ENCODE peak calls at places on chromosome 22, in four cellular contexts. Q, M, X and P are unnamed samples.

GRCh38 chr22:40679249-40679963 is at the start of gene MCHR1:
- DNase-seq in X (no peak), Q (peak), M (no peak), P (no peak)

GRCh38 chr22:43995798-43996169 is 28.3 kb upstream of the PARVB start:
- DNase-seq in Q (no peak), M (no peak), X (no peak), P (no peak)

GRCh38 chr22:20887375-20887774 is 28.6 kb downstream of the SNAP29 start:
- DNase-seq in X (no peak), Q (no peak), M (no peak), P (no peak)

GRCh38 chr22:48782817-48783511 is 1044.7 kb downstream of the BRD1 start:
- DNase-seq in Q (no peak), M (no peak), X (peak), P (no peak)

GRCh38 chr22:30806391-30806861 is 111.8 kb downstream of the OSBP2 start:
- DNase-seq in X (no peak), M (no peak), Q (peak), P (no peak)

GRCh38 chr22:48919851-48920589 is 907.7 kb downstream of the BRD1 start:
- DNase-seq in Q (no peak), M (no peak), X (peak), P (no peak)

GRCh38 chr22:50657925-50658324 is 14.7 kb upstream of the SHANK3 start:
- DNase-seq in Q (no peak), X (no peak), M (no peak), P (no peak)

GRCh38 chr22:20020533-20021195 is at the start of gene TANGO2:
- DNase-seq in X (peak), M (peak), Q (peak), P (peak)

GRCh38 chr22:19178065-19178658 is 374 bp downstream of the SLC25A1 start:
- DNase-seq in Q (peak), X (no peak), M (peak), P (no peak)

GRCh38 chr22:44037519-44038370 is 13.6 kb downstream of the PARVB start:
- DNase-seq in M (peak), Q (peak), X (peak), P (no peak)

GRCh38 chr22:33076368-33076767 is 18.2 kb upstream of the SYN3 start:
- DNase-seq in M (peak), X (no peak), Q (peak), P (no peak)

GRCh38 chr22:41038732-41039131 is 53.7 kb upstream of the EP300 start:
- DNase-seq in Q (no peak), M (no peak), X (no peak), P (no peak)

GRCh38 chr22:44309647-44310046 is 3.1 kb downstream of the SHISAL1 start:
- DNase-seq in Q (no peak), M (no peak), X (no peak), P (no peak)

GRCh38 chr22:17601031-17601430 is 27.5 kb downstream of the ATP6V1E1 start:
- DNase-seq in Q (peak), X (no peak), M (peak), P (no peak)

GRCh38 chr22:24091551-24092420 is 80.7 kb downstream of the CABIN1 start:
- DNase-seq in M (no peak), Q (no peak), X (peak), P (no peak)
- H3K27ac ChIP-seq in M (no peak), Q (no peak), X (no peak), P (no peak)

DNA sequence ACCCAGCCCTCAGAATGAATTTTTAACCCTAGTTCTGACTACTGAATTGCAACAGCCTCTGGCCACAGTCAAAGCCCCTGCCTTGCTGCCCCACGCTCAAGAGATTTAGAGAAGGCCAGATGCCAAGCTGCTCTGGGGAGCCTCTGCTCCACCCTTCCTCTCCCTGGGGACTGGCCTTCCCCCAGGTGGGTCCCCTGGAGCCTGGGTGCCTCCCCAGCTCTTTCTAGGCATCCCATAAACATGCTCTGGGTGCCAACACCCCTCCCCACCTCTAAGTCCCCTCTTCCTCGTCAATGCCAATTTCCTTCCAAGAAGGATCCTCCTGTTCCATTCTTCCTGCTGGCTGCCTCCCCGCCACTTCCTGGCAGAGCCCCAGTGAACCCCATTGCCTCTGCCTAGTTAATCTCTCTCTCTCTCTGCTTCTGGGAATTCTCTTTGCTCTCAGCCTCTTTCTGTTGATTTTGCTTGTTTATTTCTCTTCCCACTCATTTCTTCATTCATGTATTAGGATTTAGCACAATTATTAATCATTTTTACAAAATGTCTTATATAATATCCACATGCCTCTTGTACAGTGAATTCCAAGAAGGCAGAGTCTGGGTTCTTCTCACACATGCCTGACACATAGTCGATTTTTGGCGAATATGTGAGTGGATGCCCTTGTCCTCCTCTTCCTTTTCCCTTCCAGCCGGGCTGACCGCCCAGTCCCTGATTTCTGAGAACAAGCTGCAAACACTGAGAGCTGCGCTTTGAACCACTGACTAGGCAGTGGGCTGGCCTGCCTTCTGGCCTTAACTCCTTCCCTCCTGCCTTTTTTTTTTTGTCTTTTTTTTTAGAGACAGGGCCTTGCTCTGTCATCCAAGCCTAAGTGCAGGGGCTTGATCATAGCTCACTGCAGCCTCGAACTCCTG is 17.5 kb downstream of the UQCR10 start:
- DNase-seq in M (no peak), X (no peak), Q (peak), P (peak)
- H3K27ac ChIP-seq in M (no peak), X (peak), Q (no peak), P (no peak)

GRCh38 chr22:42721045-42721434 is 370 bp upstream of the A4GALT start:
- DNase-seq in M (peak), Q (no peak), X (no peak), P (no peak)
- H3K27ac ChIP-seq in M (no peak), Q (no peak), X (peak), P (no peak)

DNA sequence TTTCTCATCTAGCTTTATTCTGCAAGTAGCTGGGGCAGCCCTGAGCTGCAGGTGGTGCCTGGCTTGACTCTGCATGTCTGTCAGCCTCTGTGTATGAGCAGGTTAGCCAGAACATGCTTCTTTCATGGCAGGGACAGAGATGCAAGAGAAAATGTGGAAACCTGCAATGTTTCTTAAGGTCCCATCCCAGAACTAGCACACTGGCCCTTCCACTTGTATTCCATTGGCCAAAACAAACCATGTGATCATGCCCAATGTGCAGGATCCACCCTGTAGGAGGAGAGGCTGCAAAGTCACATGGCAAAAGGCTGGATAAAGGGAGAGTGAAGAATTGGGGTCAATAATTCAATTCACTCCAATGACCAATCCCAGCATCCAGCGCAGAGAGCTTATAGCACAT is 405.5 kb downstream of the MIAT start:
- DNase-seq in X (no peak), M (no peak), Q (no peak), P (no peak)
- H3K27ac ChIP-seq in X (no peak), M (no peak), Q (no peak), P (no peak)

DNA sequence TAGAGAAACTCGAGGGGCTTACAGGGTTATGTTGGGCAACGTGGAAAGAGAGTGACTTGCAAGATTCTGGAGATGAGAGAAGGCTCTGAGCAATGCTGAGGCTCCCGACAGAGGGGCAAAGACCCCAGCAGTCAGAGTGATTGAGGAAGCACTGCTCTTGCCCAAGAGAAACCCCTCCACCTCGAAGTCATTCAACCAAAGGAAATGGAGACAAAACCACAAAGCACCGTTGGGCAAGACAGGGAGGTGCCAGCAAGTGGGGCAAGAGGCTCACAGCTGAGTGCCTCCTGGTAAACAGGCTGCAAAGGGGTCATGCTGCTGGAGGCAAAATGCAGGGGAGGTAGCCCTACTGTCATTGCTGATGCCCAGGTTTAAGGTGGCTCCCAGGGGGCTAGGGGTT is 17.9 kb upstream of the MYH9 start:
- DNase-seq in M (no peak), Q (no peak), X (peak), P (no peak)
- H3K27ac ChIP-seq in M (no peak), Q (no peak), X (no peak), P (no peak)

GRCh38 chr22:22896601-22897000 is 9.0 kb downstream of the IGLL5 start:
- DNase-seq in Q (no peak), M (no peak), X (no peak), P (no peak)

GRCh38 chr22:22894740-22895731 is 7.4 kb downstream of the IGLL5 start:
- DNase-seq in M (no peak), Q (no peak), X (peak), P (no peak)

GRCh38 chr22:22897036-22897435 is 9.4 kb downstream of the IGLL5 start:
- DNase-seq in X (peak), M (no peak), Q (no peak), P (no peak)

GRCh38 chr22:22893891-22894739 is 6.5 kb downstream of the IGLL5 start:
- DNase-seq in Q (no peak), X (peak), M (no peak), P (no peak)

GRCh38 chr22:22895776-22896445 is 8.3 kb downstream of the IGLL5 start:
- DNase-seq in M (no peak), X (peak), Q (no peak), P (no peak)
- H3K27ac ChIP-seq in M (no peak), X (no peak), Q (no peak), P (no peak)

DNA sequence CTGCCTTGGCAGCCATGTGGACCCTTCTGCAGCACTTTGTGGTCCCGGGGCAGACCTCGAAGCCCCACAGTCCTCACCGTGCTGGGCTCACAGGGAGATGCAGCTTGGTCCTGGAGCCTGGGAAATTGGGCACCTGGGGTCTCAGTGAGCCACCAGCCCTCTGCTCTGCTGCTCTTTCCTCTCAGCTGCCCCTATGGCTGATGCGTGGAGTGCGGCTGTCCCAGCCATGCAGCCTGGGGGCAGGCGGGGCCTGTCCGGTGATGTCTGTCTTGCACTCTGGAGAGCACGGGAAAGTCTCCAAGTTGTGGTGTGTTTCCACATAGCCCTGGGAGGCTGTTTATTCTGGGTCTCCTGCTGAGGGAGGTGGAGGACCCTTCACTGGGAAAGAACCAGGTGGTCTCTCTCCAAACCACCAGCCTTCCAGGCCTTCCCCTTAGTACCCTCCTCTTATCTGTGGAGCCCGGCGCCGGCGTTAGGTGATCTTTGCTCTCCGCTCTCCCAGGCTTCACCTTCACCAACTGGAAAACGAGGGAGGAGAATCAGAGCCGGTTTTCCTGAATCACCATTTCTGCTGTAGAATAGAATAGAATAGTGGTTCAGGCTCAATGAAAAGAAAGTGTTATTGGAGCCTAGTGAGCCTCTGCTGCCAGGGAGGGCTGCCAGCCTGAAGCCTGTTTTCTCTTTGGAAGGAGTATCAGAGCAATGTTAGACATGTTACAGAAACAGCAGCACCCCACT is 41.2 kb upstream of the GRAMD4 start:
- DNase-seq in X (peak), M (peak), Q (peak), P (no peak)
- H3K27ac ChIP-seq in X (peak), M (no peak), Q (no peak), P (no peak)

DNA sequence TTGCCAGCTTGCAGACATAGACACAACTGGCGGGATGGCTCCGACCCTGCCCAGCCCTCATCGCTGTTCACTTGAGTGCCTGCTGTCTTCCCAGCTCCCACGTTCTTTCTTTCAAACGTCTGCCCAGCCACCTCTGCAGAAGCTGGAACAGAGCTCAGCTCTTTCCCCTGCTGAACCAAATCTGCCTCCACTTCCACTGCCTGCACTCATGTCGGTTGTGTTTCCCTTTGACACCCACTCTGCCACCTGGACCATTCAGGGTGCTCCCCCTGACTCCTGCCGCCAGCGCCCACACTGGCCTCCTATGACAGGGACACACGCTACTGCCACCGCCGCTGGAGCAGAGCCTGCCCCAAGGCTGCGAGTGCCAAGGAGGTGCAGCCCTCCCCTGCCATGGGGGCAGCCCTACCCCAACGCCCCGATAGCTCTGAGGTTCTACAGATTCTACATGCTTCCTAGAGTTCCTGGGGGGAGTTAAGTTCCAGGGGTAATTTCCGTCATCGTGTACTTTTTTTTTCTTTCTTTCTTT is 37.9 kb downstream of the TST start:
- DNase-seq in X (no peak), Q (no peak), M (no peak), P (no peak)
- H3K27ac ChIP-seq in X (no peak), Q (no peak), M (no peak), P (no peak)

DNA sequence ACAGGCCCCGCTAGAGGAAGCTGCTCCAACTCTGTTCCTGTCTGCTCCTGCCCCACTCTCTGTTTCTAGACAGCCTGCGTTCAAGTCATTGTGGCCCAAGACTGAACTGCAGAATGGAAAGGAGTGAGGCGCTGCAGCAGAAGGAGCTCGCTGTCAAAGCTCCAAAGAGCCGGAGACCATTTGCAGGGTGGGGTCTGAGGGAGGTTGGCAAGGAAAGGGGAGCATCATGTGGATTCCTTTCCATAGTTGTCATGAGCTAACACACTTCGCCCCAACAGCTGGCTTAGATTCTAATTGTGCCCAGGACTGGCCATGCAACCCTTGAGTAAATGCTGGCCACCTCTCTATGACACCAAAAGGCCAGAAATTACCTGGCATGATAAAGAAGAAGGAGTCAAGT is 18.7 kb downstream of the APOL4 start:
- DNase-seq in Q (no peak), X (no peak), M (no peak), P (no peak)
- H3K27ac ChIP-seq in Q (no peak), X (no peak), M (no peak), P (no peak)